ENCODE peak calls at places on chromosome 22, in ten cellular contexts. One of them, this sample, is unnamed.
A peak's percentile ranks its signal among the peaks of the same experiment; 100 is the strongest.

GRCh38 chr22:19700790-19701419 is 13.4 kb upstream of the SEPTIN5 start:
- DNase-seq in substantia nigra: no peak
- DNase-seq in keratinocyte: no peak
- DNase-seq in right lobe of liver: no peak
- DNase-seq in psoas muscle: no peak
- DNase-seq in right cardiac atrium: no peak
- DNase-seq in kidney: no peak
- DNase-seq in IMR-90: no peak
- DNase-seq in CD8-positive, alpha-beta T cell: no peak
- DNase-seq in upper lobe of right lung: peak; percentile 12
- DNase-seq in this sample: no peak

GRCh38 chr22:43566021-43566420 is 154.2 kb downstream of the MPPED1 start:
- DNase-seq in CD8-positive, alpha-beta T cell: no peak
- DNase-seq in keratinocyte: no peak
- DNase-seq in kidney: no peak
- DNase-seq in right lobe of liver: peak; percentile 58
- DNase-seq in upper lobe of right lung: no peak
- DNase-seq in IMR-90: no peak
- DNase-seq in right cardiac atrium: no peak
- DNase-seq in psoas muscle: no peak
- DNase-seq in substantia nigra: no peak
- DNase-seq in this sample: no peak

GRCh38 chr22:46355369-46355995 is 20.0 kb downstream of the TRMU start:
- DNase-seq in CD8-positive, alpha-beta T cell: peak; percentile 59
- DNase-seq in right cardiac atrium: peak; percentile 74
- DNase-seq in keratinocyte: no peak
- DNase-seq in IMR-90: peak; percentile 40
- DNase-seq in right lobe of liver: peak; percentile 65
- DNase-seq in substantia nigra: no peak
- DNase-seq in psoas muscle: peak; percentile 79
- DNase-seq in kidney: peak; percentile 81
- DNase-seq in upper lobe of right lung: peak; percentile 83
- DNase-seq in this sample: no peak

GRCh38 chr22:36243996-36244395 is 4.7 kb upstream of the APOL2 start:
- DNase-seq in right lobe of liver: no peak
- DNase-seq in CD8-positive, alpha-beta T cell: no peak
- DNase-seq in keratinocyte: no peak
- DNase-seq in upper lobe of right lung: no peak
- DNase-seq in substantia nigra: no peak
- DNase-seq in right cardiac atrium: no peak
- DNase-seq in kidney: no peak
- DNase-seq in IMR-90: no peak
- DNase-seq in psoas muscle: no peak
- DNase-seq in this sample: no peak

GRCh38 chr22:20578707-20579106 is 71.3 kb downstream of the MED15 start:
- DNase-seq in upper lobe of right lung: no peak
- DNase-seq in right lobe of liver: no peak
- DNase-seq in CD8-positive, alpha-beta T cell: no peak
- DNase-seq in psoas muscle: no peak
- DNase-seq in substantia nigra: no peak
- DNase-seq in keratinocyte: no peak
- DNase-seq in right cardiac atrium: no peak
- DNase-seq in kidney: no peak
- DNase-seq in IMR-90: no peak
- DNase-seq in this sample: no peak

GRCh38 chr22:19974233-19974861 is 32.7 kb upstream of the TXNRD2 start:
- DNase-seq in IMR-90: peak; percentile 51
- DNase-seq in upper lobe of right lung: no peak
- DNase-seq in right lobe of liver: no peak
- DNase-seq in CD8-positive, alpha-beta T cell: peak; percentile 33
- DNase-seq in psoas muscle: no peak
- DNase-seq in kidney: no peak
- DNase-seq in right cardiac atrium: peak; percentile 58
- DNase-seq in keratinocyte: no peak
- DNase-seq in substantia nigra: no peak
- DNase-seq in this sample: no peak

GRCh38 chr22:20276468-20276867 is 8.3 kb upstream of the RTN4R start:
- DNase-seq in IMR-90: no peak
- DNase-seq in kidney: no peak
- DNase-seq in CD8-positive, alpha-beta T cell: peak; percentile 3
- DNase-seq in right cardiac atrium: no peak
- DNase-seq in substantia nigra: no peak
- DNase-seq in right lobe of liver: no peak
- DNase-seq in psoas muscle: no peak
- DNase-seq in upper lobe of right lung: no peak
- DNase-seq in keratinocyte: no peak
- DNase-seq in this sample: no peak

GRCh38 chr22:41857160-41857859 is 24.4 kb downstream of the SREBF2 start:
- DNase-seq in psoas muscle: no peak
- DNase-seq in kidney: no peak
- DNase-seq in right cardiac atrium: peak; percentile 25
- DNase-seq in substantia nigra: no peak
- DNase-seq in upper lobe of right lung: no peak
- DNase-seq in IMR-90: peak; percentile 72
- DNase-seq in keratinocyte: peak; percentile 84
- DNase-seq in right lobe of liver: no peak
- DNase-seq in CD8-positive, alpha-beta T cell: peak; percentile 80
- DNase-seq in this sample: peak; percentile 48

GRCh38 chr22:46242023-46242422 is 8.1 kb downstream of the CDPF1 start:
- DNase-seq in right cardiac atrium: no peak
- DNase-seq in kidney: no peak
- DNase-seq in psoas muscle: no peak
- DNase-seq in substantia nigra: no peak
- DNase-seq in upper lobe of right lung: no peak
- DNase-seq in right lobe of liver: no peak
- DNase-seq in CD8-positive, alpha-beta T cell: no peak
- DNase-seq in IMR-90: no peak
- DNase-seq in keratinocyte: no peak
- DNase-seq in this sample: no peak

GRCh38 chr22:28582806-28583205 is 96.8 kb downstream of the TTC28 start:
- DNase-seq in substantia nigra: no peak
- DNase-seq in upper lobe of right lung: no peak
- DNase-seq in right cardiac atrium: no peak
- DNase-seq in keratinocyte: no peak
- DNase-seq in psoas muscle: no peak
- DNase-seq in IMR-90: peak; percentile 81
- DNase-seq in right lobe of liver: no peak
- DNase-seq in kidney: no peak
- DNase-seq in CD8-positive, alpha-beta T cell: no peak
- DNase-seq in this sample: no peak

GRCh38 chr22:29290061-29290460 is 16.4 kb upstream of the GAS2L1 start:
- DNase-seq in substantia nigra: no peak
- DNase-seq in kidney: no peak
- DNase-seq in IMR-90: no peak
- DNase-seq in psoas muscle: no peak
- DNase-seq in right lobe of liver: no peak
- DNase-seq in right cardiac atrium: no peak
- DNase-seq in keratinocyte: no peak
- DNase-seq in CD8-positive, alpha-beta T cell: no peak
- DNase-seq in upper lobe of right lung: no peak
- DNase-seq in this sample: no peak

GRCh38 chr22:31950226-31950625 is 5.9 kb downstream of the YWHAH start:
- DNase-seq in right cardiac atrium: no peak
- DNase-seq in psoas muscle: no peak
- DNase-seq in upper lobe of right lung: no peak
- DNase-seq in right lobe of liver: no peak
- DNase-seq in keratinocyte: no peak
- DNase-seq in kidney: no peak
- DNase-seq in substantia nigra: no peak
- DNase-seq in IMR-90: no peak
- DNase-seq in CD8-positive, alpha-beta T cell: no peak
- DNase-seq in this sample: no peak
- H3K27ac ChIP-seq in right cardiac atrium: no peak overlapping the region
- H3K27ac ChIP-seq in psoas muscle: no peak overlapping the region
- H3K27ac ChIP-seq in upper lobe of right lung: no peak overlapping the region
- H3K27ac ChIP-seq in right lobe of liver: no peak overlapping the region
- H3K27ac ChIP-seq in keratinocyte: peak overlapping the region; percentile 27
- H3K27ac ChIP-seq in kidney: no peak overlapping the region
- H3K27ac ChIP-seq in substantia nigra: peak overlapping the region; percentile 46
- H3K27ac ChIP-seq in IMR-90: no peak overlapping the region
- H3K27ac ChIP-seq in CD8-positive, alpha-beta T cell: no peak overlapping the region
- H3K27ac ChIP-seq in this sample: peak overlapping the region; percentile 75

GRCh38 chr22:40603088-40603605 is 33.4 kb downstream of the MRTFA start:
- DNase-seq in right cardiac atrium: no peak
- DNase-seq in CD8-positive, alpha-beta T cell: no peak
- DNase-seq in upper lobe of right lung: no peak
- DNase-seq in kidney: no peak
- DNase-seq in right lobe of liver: no peak
- DNase-seq in psoas muscle: no peak
- DNase-seq in substantia nigra: no peak
- DNase-seq in IMR-90: peak; percentile 78
- DNase-seq in keratinocyte: no peak
- DNase-seq in this sample: no peak

GRCh38 chr22:40599731-40600130 is 36.8 kb downstream of the MRTFA start:
- DNase-seq in keratinocyte: no peak
- DNase-seq in right lobe of liver: no peak
- DNase-seq in psoas muscle: no peak
- DNase-seq in substantia nigra: no peak
- DNase-seq in upper lobe of right lung: no peak
- DNase-seq in CD8-positive, alpha-beta T cell: no peak
- DNase-seq in IMR-90: no peak
- DNase-seq in right cardiac atrium: no peak
- DNase-seq in kidney: no peak
- DNase-seq in this sample: no peak

GRCh38 chr22:40605676-40606250 is 30.8 kb downstream of the MRTFA start:
- DNase-seq in right cardiac atrium: no peak
- DNase-seq in keratinocyte: no peak
- DNase-seq in psoas muscle: no peak
- DNase-seq in right lobe of liver: no peak
- DNase-seq in IMR-90: peak; percentile 42
- DNase-seq in upper lobe of right lung: no peak
- DNase-seq in substantia nigra: no peak
- DNase-seq in CD8-positive, alpha-beta T cell: no peak
- DNase-seq in kidney: no peak
- DNase-seq in this sample: no peak

GRCh38 chr22:40606306-40606705 is 30.2 kb downstream of the MRTFA start:
- DNase-seq in right cardiac atrium: no peak
- DNase-seq in keratinocyte: no peak
- DNase-seq in psoas muscle: no peak
- DNase-seq in right lobe of liver: no peak
- DNase-seq in CD8-positive, alpha-beta T cell: no peak
- DNase-seq in kidney: no peak
- DNase-seq in substantia nigra: no peak
- DNase-seq in IMR-90: no peak
- DNase-seq in upper lobe of right lung: no peak
- DNase-seq in this sample: no peak

DNA sequence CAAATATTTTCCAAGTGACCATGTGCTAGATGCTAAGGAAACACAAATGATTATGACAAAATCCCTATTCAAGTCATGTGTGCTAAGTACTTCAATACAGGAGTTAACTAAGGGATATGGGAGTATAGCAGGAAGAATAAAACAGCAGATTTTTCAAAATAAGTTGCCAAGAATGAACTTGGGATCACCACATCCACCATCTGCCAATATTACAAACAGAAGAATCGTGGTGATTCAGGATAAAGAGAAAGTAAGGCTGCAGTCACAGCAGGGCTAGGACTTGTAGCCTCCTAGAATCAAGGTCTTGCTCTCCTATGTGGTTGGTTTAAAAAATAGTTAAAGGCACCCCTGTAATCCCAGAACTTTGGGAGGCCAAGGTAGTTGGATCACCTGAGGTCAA is 34.3 kb downstream of the MRTFA start:
- DNase-seq in substantia nigra: no peak
- DNase-seq in right cardiac atrium: no peak
- DNase-seq in right lobe of liver: no peak
- DNase-seq in upper lobe of right lung: no peak
- DNase-seq in keratinocyte: no peak
- DNase-seq in kidney: no peak
- DNase-seq in psoas muscle: no peak
- DNase-seq in IMR-90: no peak
- DNase-seq in CD8-positive, alpha-beta T cell: no peak
- DNase-seq in this sample: no peak
- H3K27ac ChIP-seq in substantia nigra: no peak overlapping the region
- H3K27ac ChIP-seq in right cardiac atrium: no peak overlapping the region
- H3K27ac ChIP-seq in right lobe of liver: no peak overlapping the region
- H3K27ac ChIP-seq in upper lobe of right lung: no peak overlapping the region
- H3K27ac ChIP-seq in keratinocyte: peak overlapping the region; percentile 77
- H3K27ac ChIP-seq in kidney: no peak overlapping the region
- H3K27ac ChIP-seq in psoas muscle: no peak overlapping the region
- H3K27ac ChIP-seq in IMR-90: no peak overlapping the region
- H3K27ac ChIP-seq in CD8-positive, alpha-beta T cell: no peak overlapping the region
- H3K27ac ChIP-seq in this sample: peak overlapping the region; percentile 71

DNA sequence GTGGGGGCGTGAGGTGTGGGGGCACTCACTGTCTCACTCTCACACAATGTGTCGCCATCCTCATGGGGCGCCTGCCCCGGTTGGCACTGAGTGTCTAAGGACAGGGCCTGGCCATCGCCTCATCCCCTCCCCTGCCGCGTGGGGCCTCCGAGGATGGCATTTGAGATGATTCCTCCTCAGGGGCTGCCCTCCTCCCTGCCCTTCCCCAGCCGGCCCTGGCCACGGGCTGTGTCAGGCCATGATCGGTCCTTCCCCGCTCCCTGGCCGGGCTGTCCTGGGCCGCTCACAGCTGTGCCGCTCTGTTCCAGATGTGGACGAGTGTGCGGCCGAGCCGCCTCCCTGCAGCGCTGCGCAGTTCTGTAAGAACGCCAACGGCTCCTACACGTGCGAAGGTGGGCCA is 4.5 kb downstream of the CRELD2 start:
- DNase-seq in CD8-positive, alpha-beta T cell: no peak
- DNase-seq in right lobe of liver: peak; percentile 22
- DNase-seq in keratinocyte: no peak
- DNase-seq in right cardiac atrium: no peak
- DNase-seq in IMR-90: no peak
- DNase-seq in psoas muscle: no peak
- DNase-seq in substantia nigra: no peak
- DNase-seq in upper lobe of right lung: no peak
- DNase-seq in kidney: no peak
- DNase-seq in this sample: no peak
- H3K27ac ChIP-seq in CD8-positive, alpha-beta T cell: no peak overlapping the region
- H3K27ac ChIP-seq in right lobe of liver: no peak overlapping the region
- H3K27ac ChIP-seq in keratinocyte: no peak overlapping the region
- H3K27ac ChIP-seq in right cardiac atrium: no peak overlapping the region
- H3K27ac ChIP-seq in IMR-90: peak overlapping the region; percentile 84
- H3K27ac ChIP-seq in psoas muscle: no peak overlapping the region
- H3K27ac ChIP-seq in substantia nigra: no peak overlapping the region
- H3K27ac ChIP-seq in upper lobe of right lung: no peak overlapping the region
- H3K27ac ChIP-seq in kidney: no peak overlapping the region
- H3K27ac ChIP-seq in this sample: no peak overlapping the region

DNA sequence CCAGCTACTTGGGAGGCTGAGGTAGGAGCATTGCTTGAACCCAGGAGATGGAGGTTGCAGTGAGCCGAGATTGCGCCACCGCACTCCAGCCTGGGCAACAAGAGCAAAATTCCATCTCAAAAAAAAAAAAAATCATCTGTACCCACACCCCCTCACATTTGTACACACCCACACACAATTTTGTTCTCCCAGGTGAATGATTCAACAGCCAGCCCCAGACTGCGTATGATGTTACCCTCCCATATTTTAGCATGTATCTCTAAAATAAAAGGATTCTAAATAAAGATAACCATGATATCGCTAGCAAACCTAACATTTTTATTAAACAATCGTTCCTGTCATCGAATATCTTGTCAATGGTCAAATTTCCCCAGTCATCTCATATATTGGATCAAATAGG is 65.8 kb downstream of the BRD1 start:
- DNase-seq in CD8-positive, alpha-beta T cell: no peak
- DNase-seq in keratinocyte: no peak
- DNase-seq in right lobe of liver: no peak
- DNase-seq in upper lobe of right lung: no peak
- DNase-seq in substantia nigra: no peak
- DNase-seq in IMR-90: no peak
- DNase-seq in right cardiac atrium: no peak
- DNase-seq in kidney: no peak
- DNase-seq in psoas muscle: no peak
- DNase-seq in this sample: no peak
- H3K27ac ChIP-seq in CD8-positive, alpha-beta T cell: no peak overlapping the region
- H3K27ac ChIP-seq in keratinocyte: no peak overlapping the region
- H3K27ac ChIP-seq in right lobe of liver: no peak overlapping the region
- H3K27ac ChIP-seq in upper lobe of right lung: no peak overlapping the region
- H3K27ac ChIP-seq in substantia nigra: no peak overlapping the region
- H3K27ac ChIP-seq in IMR-90: no peak overlapping the region
- H3K27ac ChIP-seq in right cardiac atrium: no peak overlapping the region
- H3K27ac ChIP-seq in kidney: no peak overlapping the region
- H3K27ac ChIP-seq in psoas muscle: no peak overlapping the region
- H3K27ac ChIP-seq in this sample: no peak overlapping the region

This sample was measured in epithelial cell of prostate.